ENCODE peak calls at places on chromosome 5, in four cellular contexts. E is GM12878, G is HL-60, B is K562. T is an unnamed sample.

GRCh38 chr5:160075073-160075472 is 44.2 kb downstream of the PWWP2A start:
- DNase-seq in E (no peak), G (no peak), B (no peak), T (no peak)

GRCh38 chr5:103693485-103693884 is 130.9 kb upstream of the NUDT12 start:
- DNase-seq in E (no peak), G (no peak), B (no peak), T (no peak)

GRCh38 chr5:137833463-137833862 is 34.2 kb upstream of the MYOT start:
- DNase-seq in E (no peak), G (no peak), B (no peak), T (no peak)

GRCh38 chr5:115414406-115415142 is 118.1 kb upstream of the CCDC112 start:
- DNase-seq in E (no peak), G (no peak), B (no peak), T (no peak)

GRCh38 chr5:58887311-58887710 is 304.4 kb downstream of the RAB3C start:
- DNase-seq in E (no peak), G (no peak), B (no peak), T (no peak)

GRCh38 chr5:882253-883185 is 10.1 kb downstream of the BRD9 start:
- DNase-seq in E (no peak), G (peak; percentile 61), B (no peak), T (no peak)

GRCh38 chr5:131575660-131576227 is 59.3 kb downstream of the RAPGEF6 start:
- DNase-seq in E (no peak), G (no peak), B (no peak), T (no peak)

GRCh38 chr5:73963021-73963420 is 337.0 kb downstream of the ARHGEF28 start:
- DNase-seq in E (no peak), G (no peak), B (no peak), T (no peak)

GRCh38 chr5:142385194-142385593 is 60.4 kb upstream of the SPRY4 start:
- DNase-seq in E (no peak), G (no peak), B (no peak), T (no peak)

GRCh38 chr5:68630354-68630753 is 414.8 kb downstream of the PIK3R1 start:
- DNase-seq in E (no peak), G (no peak), B (no peak), T (no peak)

GRCh38 chr5:43700591-43700990 is 97.6 kb downstream of the NNT start:
- DNase-seq in E (no peak), G (no peak), B (no peak), T (no peak)

GRCh38 chr5:35884789-35885172 is 28.1 kb downstream of the IL7R start:
- DNase-seq in E (no peak), G (no peak), B (no peak), T (no peak)

GRCh38 chr5:15009420-15009819 is 137.8 kb upstream of the ANKH start:
- DNase-seq in E (no peak), G (no peak), B (no peak), T (no peak)

GRCh38 chr5:170312666-170313065 is 15.1 kb upstream of the LCP2 start:
- DNase-seq in E (no peak), G (peak; percentile 78), B (no peak), T (no peak)

GRCh38 chr5:5381259-5382006 is 41.0 kb upstream of the ICE1 start:
- DNase-seq in E (no peak), G (no peak), B (no peak), T (no peak)

GRCh38 chr5:113382736-113383135 is 52.1 kb downstream of the TSSK1B start:
- DNase-seq in E (no peak), G (no peak), B (no peak), T (no peak)

GRCh38 chr5:6819521-6819920 is 106.3 kb downstream of the TENT4A start:
- DNase-seq in E (no peak), G (no peak), B (no peak), T (no peak)

DNA sequence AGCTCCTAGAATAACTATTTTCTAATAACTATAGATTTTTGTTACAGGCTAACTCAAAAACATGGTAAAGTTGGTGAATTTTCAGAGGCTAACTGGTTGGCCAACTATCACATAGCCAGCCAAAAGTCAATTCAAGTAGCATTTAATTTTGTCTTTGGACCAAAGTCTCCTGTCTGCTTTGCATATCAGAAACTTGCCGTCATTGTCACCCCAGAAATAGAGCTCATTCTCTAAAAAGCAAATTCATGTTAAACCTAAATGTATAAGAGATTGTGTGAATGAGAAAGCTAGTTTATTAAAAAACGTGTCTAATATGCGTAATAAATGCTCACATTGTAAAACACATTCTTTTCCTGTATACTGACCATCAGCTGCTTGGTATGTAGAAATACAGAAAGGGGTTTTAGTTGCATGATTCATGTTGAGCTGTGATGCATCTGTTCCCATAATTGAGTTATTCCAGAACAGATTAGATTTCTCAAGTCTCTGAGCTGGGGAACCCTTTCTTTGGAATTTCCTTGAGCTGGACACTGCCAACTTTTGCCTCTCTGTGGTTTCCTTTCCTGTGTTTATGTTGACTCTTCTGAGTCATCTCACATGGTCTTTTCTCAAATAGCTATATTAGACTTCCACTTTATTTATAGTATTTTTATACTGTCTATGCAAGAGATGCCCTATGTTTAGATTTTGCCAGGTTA is 7.3 kb downstream of the SRFBP1 start:
- DNase-seq in E (no peak), G (no peak), B (no peak), T (no peak)
- TF ChIP-seq SPI1 in E (no peak), G (no peak), B (no peak), T (no peak)

DNA sequence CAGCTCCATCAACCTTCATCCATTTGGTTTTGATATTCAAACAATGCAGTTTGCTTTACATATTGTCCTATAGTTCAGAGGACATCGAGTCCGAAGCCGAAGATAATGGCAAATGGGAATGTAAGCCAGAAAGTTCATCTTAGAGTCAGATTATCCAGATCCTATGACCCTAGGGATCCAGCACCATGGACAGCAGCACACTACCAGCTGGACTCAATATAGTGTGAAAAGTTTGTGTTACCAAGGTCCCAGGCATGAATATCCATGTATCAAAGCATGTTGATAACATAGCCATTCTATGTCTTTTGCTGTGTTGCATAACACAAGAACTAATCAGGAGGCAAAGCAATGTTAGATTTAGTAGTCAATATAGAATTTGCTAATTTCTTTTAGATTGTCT is 46.3 kb downstream of the FSTL4 start:
- DNase-seq in E (no peak), G (no peak), B (peak; percentile 36), T (no peak)
- TF ChIP-seq SPI1 in E (no peak), G (no peak), B (no peak), T (no peak)

GRCh38 chr5:176446884-176447537 is 1.2 kb upstream of the FAF2 start:
- DNase-seq in E (no peak), G (no peak), B (no peak), T (no peak)
- TF ChIP-seq SPI1 in E (no peak), G (no peak), B (no peak), T (no peak)

GRCh38 chr5:136162001-136162400 is 29.4 kb downstream of the SMAD5 start:
- DNase-seq in E (no peak), G (no peak), B (no peak), T (no peak)

GRCh38 chr5:136164226-136164625 is 28.7 kb downstream of the SMIM32 start:
- DNase-seq in E (no peak), G (no peak), B (no peak), T (no peak)

GRCh38 chr5:136169218-136169617 is 23.7 kb downstream of the SMIM32 start:
- DNase-seq in E (no peak), G (no peak), B (no peak), T (no peak)

DNA sequence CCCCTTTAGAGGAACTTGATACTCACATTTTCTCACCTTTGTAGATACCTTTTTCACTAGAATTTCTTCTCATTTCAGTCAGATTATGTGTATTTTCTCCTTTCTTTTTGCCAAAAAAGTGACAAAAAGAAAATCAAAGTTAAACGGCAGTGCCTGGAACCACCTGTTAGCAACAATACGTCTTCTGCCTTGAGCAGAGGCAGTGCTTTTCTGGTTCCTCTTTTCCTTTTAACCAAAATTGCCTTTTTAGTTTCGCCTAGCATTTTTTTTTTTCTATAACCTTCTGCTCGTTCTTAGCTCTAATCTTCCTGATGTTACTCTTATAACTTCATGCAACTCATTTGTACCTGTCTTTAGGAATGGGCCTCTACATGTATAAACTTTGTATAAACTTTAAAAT is 26.1 kb downstream of the SMIM32 start:
- DNase-seq in E (peak; percentile 21), G (no peak), B (no peak), T (no peak)
- TF ChIP-seq SPI1 in E (peak; percentile 74), G (no peak), B (no peak), T (peak; percentile 87)

DNA sequence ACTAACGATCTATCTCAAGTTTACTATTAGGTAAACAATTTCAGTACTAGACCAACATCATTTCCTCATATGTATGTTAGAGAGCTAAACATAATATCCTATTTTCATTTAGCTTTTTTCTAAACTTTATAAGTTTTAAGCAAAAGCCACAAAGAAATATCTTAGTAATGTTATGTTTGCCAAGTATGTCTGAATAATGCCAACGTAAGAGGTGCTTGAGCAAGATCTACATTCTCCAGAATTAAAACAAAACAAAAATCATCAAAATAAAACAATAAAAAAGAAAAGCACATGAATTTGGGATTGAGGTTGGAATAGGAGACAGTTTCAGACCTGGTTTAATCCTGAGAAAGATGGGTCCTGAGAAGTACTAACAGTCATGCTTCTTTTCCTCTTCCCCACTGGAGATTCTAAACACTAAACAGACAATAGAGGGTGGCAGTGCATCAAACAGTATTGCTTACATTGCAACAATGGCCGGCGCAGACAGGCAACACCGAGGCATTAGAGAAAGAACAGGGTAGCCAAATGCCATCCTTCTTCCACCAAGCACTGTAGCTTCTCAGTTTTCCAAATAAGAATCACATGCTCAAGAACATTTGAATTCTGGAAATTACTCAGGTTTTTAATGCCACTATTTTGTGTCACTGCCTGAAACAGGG is 33.6 kb downstream of the CSNK1A1 start:
- DNase-seq in E (no peak), G (no peak), B (no peak), T (no peak)
- TF ChIP-seq SPI1 in E (no peak), G (no peak), B (no peak), T (no peak)

DNA sequence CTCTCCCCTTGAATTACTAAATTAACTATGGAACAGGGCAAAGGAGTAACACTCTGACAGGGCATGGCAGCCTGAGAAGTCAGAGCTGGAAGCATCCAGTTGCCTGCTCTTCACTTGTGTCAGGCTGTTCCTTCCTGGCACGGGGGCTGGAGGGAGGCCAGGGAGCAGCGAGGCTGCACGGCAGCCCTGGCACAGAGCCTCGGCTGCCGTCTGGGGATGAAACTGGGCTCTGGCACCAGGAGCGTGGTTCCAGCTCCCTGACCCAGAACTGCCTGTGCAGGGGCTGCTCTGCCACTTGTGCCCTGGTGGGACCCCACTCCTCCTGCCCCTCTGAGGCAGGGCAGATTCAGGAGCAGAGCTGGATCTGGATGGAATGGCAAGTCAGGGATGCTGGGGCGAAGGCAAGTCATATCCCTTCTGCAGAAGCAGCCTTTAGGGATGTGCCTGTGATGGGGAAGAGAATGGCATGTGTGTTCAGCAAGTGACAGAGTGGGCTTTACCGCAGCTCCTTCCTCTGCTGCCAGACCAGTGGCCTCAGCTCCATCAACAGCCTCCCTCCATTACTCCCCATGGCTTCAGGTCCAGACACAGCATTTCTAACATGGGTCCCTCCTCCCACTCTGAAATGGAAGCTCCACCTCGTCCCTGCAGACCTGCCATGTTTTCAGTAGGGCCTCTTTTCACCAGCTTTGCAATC is 42.1 kb upstream of the PDE8B start:
- DNase-seq in E (no peak), G (no peak), B (no peak), T (no peak)
- TF ChIP-seq SPI1 in E (no peak), G (no peak), B (no peak), T (no peak)

DNA sequence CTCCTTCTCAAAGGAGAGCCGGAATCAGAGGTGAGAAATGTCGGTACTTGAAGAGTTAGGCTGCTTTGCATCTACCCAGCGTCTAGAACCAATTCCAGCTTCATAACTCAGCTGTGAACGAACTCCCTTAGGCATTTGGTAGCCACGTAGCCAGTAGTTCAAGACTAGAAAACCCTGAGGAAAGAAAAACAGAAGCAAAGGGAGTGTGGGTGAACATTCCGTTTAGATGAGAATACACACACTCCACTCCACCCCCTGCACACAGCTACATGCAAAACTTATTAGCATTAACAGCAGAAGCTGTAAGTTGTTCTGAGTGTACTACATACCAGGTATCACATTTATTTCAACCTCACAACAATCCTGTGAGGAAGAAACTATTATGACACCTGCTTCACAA is 78.3 kb downstream of the SMIM23 start:
- DNase-seq in E (no peak), G (no peak), B (no peak), T (no peak)
- TF ChIP-seq SPI1 in E (no peak), G (no peak), B (no peak), T (no peak)

GRCh38 chr5:95617057-95617456 is 2.8 kb upstream of the GPR150 start:
- DNase-seq in E (peak; percentile 73), G (no peak), B (no peak), T (no peak)
- TF ChIP-seq SPI1 in E (peak; percentile 98), G (no peak), B (peak; percentile 32), T (peak; percentile 96)